ENCODE peak calls at places on chromosomes 12 and 14, in ten cellular contexts. W, N, H, C, A, B, G, O, S and Y are unnamed samples. For H3K9me3, the result is how much of the 10 kb centered on the place peaks cover.

GRCh38 chr12:68864604-68865003 is 56.6 kb downstream of the MDM2 start:
- DNase-seq in H (no peak), A (no peak), W (no peak), B (no peak), N (no peak), G (no peak), C (no peak), O (no peak), S (no peak), Y (no peak)

GRCh38 chr14:51430079-51430478 is 190.0 kb downstream of the TMX1 start:
- DNase-seq in W (no peak), N (no peak), G (no peak), A (no peak), H (no peak), B (no peak), S (no peak), O (no peak), C (no peak), Y (no peak)

GRCh38 chr14:104604461-104605449 is at the start of gene TMEM179:
- DNase-seq in O (peak), G (no peak), N (no peak), S (no peak), W (peak), B (no peak), A (no peak), H (no peak), C (no peak), Y (no peak)

GRCh38 chr12:6538420-6539275 is 4.3 kb downstream of the GAPDH start:
- DNase-seq in W (peak), H (no peak), N (no peak), S (no peak), O (peak), G (peak), C (no peak), B (no peak), A (no peak), Y (no peak)

GRCh38 chr14:103207404-103208072 is 84.3 kb downstream of the TNFAIP2 start:
- DNase-seq in W (peak), G (no peak), N (no peak), H (peak), B (no peak), S (no peak), C (no peak), O (no peak), A (no peak), Y (peak)

GRCh38 chr12:4133636-4134433 is 139.7 kb upstream of the CCND2 start:
- DNase-seq in N (no peak), A (no peak), B (no peak), S (no peak), C (no peak), H (no peak), G (no peak), O (no peak), W (peak), Y (no peak)

GRCh38 chr14:30822080-30822571 is 52.2 kb upstream of the COCH start:
- DNase-seq in A (no peak), G (no peak), O (no peak), B (no peak), N (no peak), C (no peak), W (no peak), S (no peak), H (no peak), Y (peak)

GRCh38 chr12:50017047-50017446 is 8.2 kb downstream of the RACGAP1 start:
- DNase-seq in G (no peak), N (peak), H (no peak), C (no peak), A (no peak), S (peak), B (peak), W (peak), O (peak), Y (peak)

GRCh38 chr12:55996201-55996714 is 818 bp upstream of the SUOX start:
- DNase-seq in B (peak), C (peak), O (peak), G (peak), S (peak), N (peak), W (peak), A (peak), H (no peak), Y (peak)

GRCh38 chr14:69711471-69712216 is 55.3 kb upstream of the SRSF5 start:
- DNase-seq in G (no peak), O (no peak), H (peak), A (no peak), W (peak), B (no peak), N (no peak), S (peak), C (no peak), Y (no peak)

GRCh38 chr12:129589503-129589902 is 314.3 kb downstream of the TMEM132D start:
- DNase-seq in W (no peak), N (no peak), C (no peak), H (no peak), B (no peak), S (no peak), G (no peak), A (no peak), O (no peak), Y (no peak)

GRCh38 chr12:102043928-102044327 is 17.9 kb downstream of the WASHC3 start:
- DNase-seq in W (no peak), A (no peak), O (no peak), C (no peak), H (no peak), B (no peak), S (no peak), G (no peak), N (no peak), Y (no peak)

GRCh38 chr12:95803817-95804216 is 13.3 kb upstream of the NTN4 start:
- DNase-seq in S (no peak), N (no peak), W (no peak), H (no peak), G (no peak), O (no peak), A (no peak), B (no peak), C (no peak), Y (no peak)

GRCh38 chr12:124771462-124772361 is 92.0 kb downstream of the SCARB1 start:
- DNase-seq in C (peak), W (peak), N (peak), S (peak), A (peak), G (peak), O (peak), B (peak), H (peak), Y (peak)

GRCh38 chr12:43028826-43029225 is 439.3 kb upstream of the PRICKLE1 start:
- DNase-seq in H (no peak), A (no peak), W (no peak), B (no peak), G (no peak), N (no peak), S (no peak), O (peak), C (no peak), Y (no peak)

GRCh38 chr14:21626491-21627230 is 8.1 kb downstream of the OR10G2 start:
- DNase-seq in G (no peak), A (no peak), N (no peak), B (no peak), S (no peak), O (peak), W (no peak), C (no peak), H (no peak), Y (no peak)

GRCh38 chr14:66284346-66284745 is 201.8 kb upstream of the CCDC196 start:
- DNase-seq in C (no peak), A (no peak), N (no peak), B (no peak), W (no peak), S (no peak), G (no peak), H (no peak), O (peak), Y (peak)

GRCh38 chr12:113794774-113795173 is 171.4 kb downstream of the RBM19 start:
- DNase-seq in N (no peak), O (no peak), A (no peak), G (no peak), H (no peak), W (no peak), S (no peak), C (no peak), B (no peak), Y (no peak)

GRCh38 chr12:54016478-54016964 is 7.7 kb downstream of the HOXC8 start:
- DNase-seq in H (no peak), C (no peak), N (peak), G (no peak), S (no peak), O (peak), B (no peak), A (no peak), W (no peak), Y (peak)

GRCh38 chr12:121084229-121084628 is 45.2 kb upstream of the OASL start:
- DNase-seq in H (no peak), S (no peak), B (no peak), C (no peak), O (no peak), G (no peak), A (no peak), N (no peak), W (no peak), Y (no peak)

GRCh38 chr12:124387510-124387855 is 92.6 kb downstream of the RFLNA start:
- DNase-seq in N (no peak), B (no peak), W (no peak), G (no peak), S (no peak), H (peak), A (no peak), O (no peak), C (no peak), Y (no peak)

GRCh38 chr14:105167303-105168092 is 1.1 kb downstream of the JAG2 start:
- DNase-seq in G (no peak), C (no peak), B (no peak), O (no peak), A (no peak), S (peak), H (no peak), N (no peak), W (no peak), Y (no peak)

GRCh38 chr14:81384900-81385299 is 15.2 kb downstream of the STON2 start:
- DNase-seq in O (no peak), C (no peak), S (no peak), N (peak), W (no peak), A (no peak), B (no peak), G (no peak), H (no peak), Y (no peak)

GRCh38 chr14:23895480-23895879 is 58.1 kb upstream of the DHRS4 start:
- DNase-seq in N (no peak), G (peak), A (no peak), O (no peak), W (no peak), S (no peak), C (no peak), B (no peak), H (no peak), Y (peak)

GRCh38 chr12:43370299-43370698 is 181.7 kb downstream of the ADAMTS20 start:
- DNase-seq in N (peak), H (no peak), S (no peak), B (no peak), G (no peak), C (no peak), W (no peak), A (no peak), O (peak), Y (no peak)

GRCh38 chr14:24283796-24284460 is 12.5 kb upstream of the RABGGTA start:
- DNase-seq in O (no peak), G (no peak), S (no peak), C (no peak), W (no peak), N (no peak), H (no peak), B (no peak), A (no peak), Y (no peak)

GRCh38 chr14:88983755-88984154 is 159.3 kb downstream of the TTC8 start:
- DNase-seq in W (no peak), G (no peak), N (peak), H (no peak), S (no peak), O (peak), B (no peak), C (no peak), A (no peak), Y (no peak)

GRCh38 chr12:89846473-89846872 is 137.8 kb upstream of the ATP2B1 start:
- DNase-seq in O (no peak), G (no peak), N (no peak), A (no peak), C (no peak), W (no peak), H (no peak), B (no peak), S (no peak), Y (no peak)

GRCh38 chr14:104536942-104537612 is 42.5 kb upstream of the C14orf180 start:
- DNase-seq in O (peak), B (no peak), N (peak), A (no peak), W (peak), H (no peak), S (no peak), G (no peak), C (no peak), Y (no peak)

GRCh38 chr12:118259079-118259478 is 113.6 kb downstream of the TAOK3 start:
- DNase-seq in C (no peak), H (no peak), N (no peak), G (no peak), B (no peak), O (peak), W (no peak), S (no peak), A (no peak), Y (peak)

GRCh38 chr12:91413591-91413990 is 231.0 kb upstream of the DCN start:
- DNase-seq in B (no peak), H (no peak), C (no peak), S (peak), G (no peak), N (peak), A (no peak), O (no peak), W (no peak), Y (peak)

GRCh38 chr12:54140958-54141388 is 47.8 kb downstream of the SMUG1 start:
- DNase-seq in H (peak), N (no peak), O (no peak), A (no peak), C (no peak), S (no peak), G (no peak), B (peak), W (no peak), Y (no peak)

GRCh38 chr12:121539908-121540307 is 40.9 kb downstream of the KDM2B start:
- DNase-seq in G (no peak), B (no peak), O (no peak), S (no peak), W (no peak), C (no peak), N (no peak), A (no peak), H (no peak), Y (no peak)

GRCh38 chr14:90460136-90460535 is 63.3 kb downstream of the CALM1 start:
- DNase-seq in O (peak), N (no peak), C (no peak), G (no peak), H (no peak), B (no peak), W (no peak), A (no peak), S (no peak), Y (no peak)

GRCh38 chr12:68336754-68337343 is 4.7 kb upstream of the MDM1 start:
- DNase-seq in S (peak), H (no peak), N (no peak), C (no peak), A (no peak), O (no peak), B (no peak), G (no peak), W (peak), Y (peak)

GRCh38 chr14:102927346-102927877 is 4.9 kb downstream of the AMN start:
- DNase-seq in H (no peak), N (no peak), C (no peak), G (no peak), B (no peak), O (no peak), W (no peak), A (no peak), S (peak), Y (peak)

GRCh38 chr14:105177082-105177481 is 4.0 kb downstream of the NUDT14 start:
- DNase-seq in H (no peak), S (no peak), N (peak), C (no peak), G (no peak), O (no peak), A (no peak), B (no peak), W (no peak), Y (no peak)

GRCh38 chr12:48924617-48925217 is 575 bp downstream of the FKBP11 start:
- DNase-seq in H (peak), G (peak), W (peak), B (peak), S (peak), O (peak), C (peak), A (peak), N (peak), Y (peak)

DNA sequence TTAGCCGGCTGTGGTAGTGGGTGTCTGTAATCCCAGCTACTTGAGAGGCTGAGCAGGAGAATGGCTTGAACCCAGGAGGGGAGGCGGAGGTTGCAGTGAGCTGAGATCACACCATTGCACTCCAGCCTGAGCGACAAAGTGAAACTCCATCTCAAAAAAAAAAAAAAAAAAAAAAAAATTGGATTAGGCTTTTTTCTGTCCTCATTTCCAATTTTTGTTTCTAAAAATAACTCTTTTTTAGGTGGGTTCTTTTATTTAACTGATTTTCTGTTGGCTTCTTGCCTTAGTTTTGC is 863.7 kb downstream of the LRFN5 start:
- DNase-seq in S (no peak), B (no peak), C (no peak), H (no peak), N (no peak), G (no peak), O (no peak), W (no peak), A (no peak), Y (no peak)
- H3K9me3 ChIP-seq in S (under half), B (under half), C (under half), H (under half), N (under half), G (under half), O (under half), W (under half), A (under half), Y (under half)

DNA sequence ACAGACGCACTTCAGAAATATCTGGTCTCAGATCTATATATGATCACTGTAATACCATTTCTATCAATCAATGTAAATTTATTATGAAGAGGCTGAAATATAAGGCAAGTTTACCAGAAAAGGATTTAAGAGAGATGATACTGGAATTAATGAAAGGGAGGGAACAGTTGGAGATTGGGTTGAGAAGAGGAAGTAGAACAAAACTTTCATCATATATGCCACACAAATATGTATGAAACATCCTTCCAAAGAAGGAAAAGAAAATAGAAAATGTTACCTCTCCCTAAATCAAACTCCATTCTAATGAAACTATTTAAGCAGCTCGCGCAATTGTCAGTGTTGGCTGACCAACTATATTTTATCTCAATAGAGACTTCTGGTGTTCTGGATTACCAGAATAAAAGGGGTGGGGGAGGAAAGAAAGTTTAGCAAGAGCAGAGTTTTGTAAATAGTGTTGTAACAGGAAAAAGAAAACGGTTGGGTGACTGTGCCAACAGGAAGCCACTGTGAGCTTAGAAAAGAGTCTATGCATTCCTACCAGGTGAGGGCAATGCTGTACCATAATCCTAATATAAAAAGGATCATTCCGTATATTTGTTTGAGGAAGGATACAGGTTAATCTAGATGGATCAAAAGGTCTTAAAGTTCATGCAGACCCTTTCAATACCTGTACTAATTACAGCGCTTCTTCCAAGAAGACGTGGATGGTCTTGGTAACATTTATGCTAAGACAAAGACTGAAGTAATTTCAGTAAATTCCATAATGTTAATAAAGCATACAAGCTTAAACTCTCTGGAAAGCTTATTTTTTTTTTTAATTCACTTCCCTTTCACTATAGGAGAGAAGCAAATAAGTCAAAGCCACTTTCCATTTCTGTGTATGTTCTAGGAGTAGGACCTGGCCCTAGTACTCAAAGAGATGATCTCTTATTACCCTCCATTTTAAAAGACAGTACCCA is 14.5 kb upstream of the LLPH start:
- DNase-seq in H (no peak), C (no peak), W (peak), N (peak), G (no peak), S (peak), B (peak), O (peak), A (no peak), Y (peak)
- H3K4me3 ChIP-seq in H (no peak), C (no peak), W (no peak), N (no peak), G (no peak), S (no peak), B (no peak), O (no peak), A (no peak), Y (no peak)

GRCh38 chr14:99263564-99264330 is 8.2 kb downstream of the BCL11B start:
- DNase-seq in S (no peak), O (no peak), C (no peak), B (no peak), N (no peak), G (no peak), A (no peak), W (no peak), H (no peak), Y (no peak)
- H3K27ac ChIP-seq in S (peak), O (no peak), C (peak), B (no peak), N (no peak), G (no peak), A (peak), W (no peak), H (no peak), Y (peak)

GRCh38 chr12:38154096-38155019 is 162.2 kb upstream of the ALG10B start:
- DNase-seq in S (no peak), C (no peak), H (no peak), W (no peak), G (no peak), B (no peak), A (no peak), O (no peak), N (no peak), Y (no peak)

GRCh38 chr12:38155020-38155395 is 161.6 kb upstream of the ALG10B start:
- DNase-seq in S (no peak), W (no peak), B (no peak), G (no peak), H (no peak), C (no peak), O (no peak), A (no peak), N (no peak), Y (no peak)

GRCh38 chr12:38151991-38152700 is 164.4 kb upstream of the ALG10B start:
- DNase-seq in A (no peak), O (no peak), W (no peak), N (no peak), C (no peak), G (no peak), B (no peak), H (no peak), S (no peak), Y (no peak)

GRCh38 chr12:38153737-38154061 is 162.9 kb upstream of the ALG10B start:
- DNase-seq in H (no peak), W (no peak), B (no peak), C (no peak), O (no peak), A (no peak), N (no peak), G (no peak), S (no peak), Y (no peak)

DNA sequence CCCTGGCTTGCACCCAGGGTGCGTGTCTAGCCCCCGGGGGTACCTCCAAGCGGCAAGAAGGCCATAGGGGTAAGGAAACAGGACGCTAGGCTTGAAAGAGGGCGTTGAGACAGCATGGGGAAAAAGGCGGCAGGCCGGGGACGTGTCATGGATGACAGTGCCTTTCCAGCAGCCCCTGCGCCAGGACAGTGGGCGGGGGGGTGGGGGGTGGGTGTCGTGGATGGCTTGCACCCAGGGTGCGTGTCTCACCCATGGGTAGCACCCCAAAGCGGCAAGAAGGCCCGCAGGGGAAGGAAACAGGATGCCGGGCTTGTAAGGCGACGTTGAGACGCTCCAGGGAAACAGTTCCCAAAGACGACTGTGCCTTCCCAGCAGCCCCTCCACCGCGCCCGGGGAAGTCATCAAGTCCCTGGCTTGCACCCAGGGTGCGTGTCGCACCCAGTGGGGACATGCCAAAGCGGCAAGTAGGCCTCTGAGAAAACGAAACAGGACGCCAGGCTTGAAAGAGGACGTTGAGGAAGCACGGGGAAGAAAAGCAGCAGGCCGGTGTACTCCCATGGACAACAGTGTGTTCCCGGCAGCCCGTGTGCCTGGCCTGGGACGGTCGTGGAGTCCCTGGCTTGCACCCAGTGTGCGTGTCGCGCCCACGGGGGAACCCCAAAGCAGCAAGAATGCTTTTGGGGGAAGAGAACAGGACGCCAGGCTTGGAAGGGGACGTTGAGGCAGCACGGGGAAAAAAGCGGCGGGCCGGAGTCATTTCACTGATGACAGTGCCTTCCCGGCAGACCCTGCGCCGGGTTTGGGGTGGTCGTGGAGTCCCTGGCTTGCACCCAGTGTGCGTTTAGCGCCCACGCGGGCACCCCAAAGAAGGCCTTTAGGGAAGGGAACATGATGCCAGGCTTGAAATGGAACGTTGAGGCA is 163.5 kb upstream of the ALG10B start:
- DNase-seq in N (no peak), H (no peak), A (no peak), W (no peak), G (no peak), S (no peak), B (no peak), O (no peak), C (no peak), Y (no peak)
- H3K9me3 ChIP-seq in N (under half), H (under half), A (under half), W (under half), G (under half), S (under half), B (under half), O (half or more), C (under half), Y (under half)